ENCODE peak calls at places on chromosomes 4 and X, in six cellular contexts. V, E, C, I, U and H are unnamed samples.

GRCh38 chrX:107711521-107712041 is 64.0 kb downstream of the TSC22D3 start:
- DNase-seq in V (no peak), E (no peak), C (no peak), I (no peak), U (no peak), H (no peak)

GRCh38 chrX:54818221-54818620 is 10.7 kb downstream of the MAGED2 start:
- DNase-seq in V (no peak), E (no peak), C (no peak), I (no peak), U (no peak), H (no peak)

GRCh38 chr4:5912614-5913019 is 19.7 kb upstream of the CRMP1 start:
- DNase-seq in V (peak; percentile 14), E (no peak), C (no peak), I (no peak), U (no peak), H (no peak)

GRCh38 chr4:115365185-115365584 is 251.8 kb upstream of the NDST4 start:
- DNase-seq in V (no peak), E (no peak), C (no peak), I (no peak), U (no peak), H (no peak)

GRCh38 chr4:29326004-29326403 is 1394.2 kb upstream of the PCDH7 start:
- DNase-seq in V (no peak), E (no peak), C (no peak), I (no peak), U (no peak), H (no peak)

GRCh38 chr4:55884093-55884850 is 30.8 kb downstream of the EXOC1 start:
- DNase-seq in V (no peak), E (no peak), C (no peak), I (no peak), U (no peak), H (no peak)

GRCh38 chr4:168717852-168718251 is 221.0 kb downstream of the PALLD start:
- DNase-seq in V (no peak), E (no peak), C (no peak), I (no peak), U (no peak), H (no peak)

GRCh38 chrX:73863268-73863667 is 300.3 kb downstream of the CHIC1 start:
- DNase-seq in V (no peak), E (no peak), C (no peak), I (no peak), U (no peak), H (no peak)

GRCh38 chrX:129876734-129877395 is 29.1 kb upstream of the UTP14A start:
- DNase-seq in V (peak; percentile 29), E (peak; percentile 12), C (no peak), I (no peak), U (no peak), H (no peak)

GRCh38 chr4:68316193-68316969 is 33.5 kb downstream of the YTHDC1 start:
- DNase-seq in V (no peak), E (no peak), C (no peak), I (no peak), U (no peak), H (no peak)

GRCh38 chrX:3514996-3515395 is 168.5 kb upstream of the MXRA5 start:
- DNase-seq in V (no peak), E (no peak), C (no peak), I (no peak), U (no peak), H (no peak)

GRCh38 chr4:186449954-186450353 is 105.4 kb downstream of the MTNR1A start:
- DNase-seq in V (no peak), E (no peak), C (no peak), I (no peak), U (no peak), H (no peak)

GRCh38 chr4:57098945-57099344 is 11.2 kb downstream of the IGFBP7 start:
- DNase-seq in V (no peak), E (no peak), C (no peak), I (no peak), U (no peak), H (no peak)

GRCh38 chrX:33207056-33207455 is 4.3 kb downstream of the DMD start:
- DNase-seq in V (no peak), E (no peak), C (no peak), I (no peak), U (no peak), H (no peak)

GRCh38 chr4:83178029-83178428 is 63.5 kb upstream of the PLAC8 start:
- DNase-seq in V (no peak), E (no peak), C (no peak), I (no peak), U (peak; percentile 42), H (no peak)

GRCh38 chr4:124640037-124640730 is 72.3 kb downstream of the ANKRD50 start:
- DNase-seq in V (peak; percentile 77), E (peak; percentile 87), C (no peak), I (no peak), U (no peak), H (no peak)

GRCh38 chr4:15031993-15032660 is 29.8 kb downstream of the CPEB2 start:
- DNase-seq in V (no peak), E (no peak), C (no peak), I (no peak), U (no peak), H (no peak)

GRCh38 chrX:28847423-28847822 is 260.2 kb downstream of the IL1RAPL1 start:
- DNase-seq in V (peak; percentile 1), E (peak; percentile 67), C (no peak), I (no peak), U (no peak), H (no peak)

GRCh38 chrX:123648028-123648810 is 84.6 kb downstream of the THOC2 start:
- DNase-seq in V (peak; percentile 5), E (no peak), C (no peak), I (peak; percentile 26), U (no peak), H (no peak)

GRCh38 chrX:17361620-17362019 is 13.4 kb upstream of the NHS start:
- DNase-seq in V (no peak), E (no peak), C (no peak), I (no peak), U (no peak), H (no peak)
- TF ChIP-seq CTCF in V (peak; percentile 49), E (peak; percentile 57), C (no peak), I (peak; percentile 54), U (no peak), H (peak; percentile 9)

GRCh38 chrX:51697397-51697796 is 12.9 kb upstream of the CENPVL1 start:
- DNase-seq in V (no peak), E (no peak), C (no peak), I (no peak), U (no peak), H (no peak)
- TF ChIP-seq CTCF in V (no peak), E (no peak), C (no peak), I (no peak), U (no peak), H (no peak)

GRCh38 chr4:3248811-3249661 is at the start of gene MSANTD1:
- DNase-seq in V (peak; percentile 39), E (no peak), C (no peak), I (no peak), U (no peak), H (no peak)

GRCh38 chr4:3249681-3250437 is 900 bp downstream of the MSANTD1 start:
- DNase-seq in V (no peak), E (no peak), C (no peak), I (no peak), U (no peak), H (no peak)

GRCh38 chr4:3251691-3252479 is 2.9 kb downstream of the MSANTD1 start:
- DNase-seq in V (no peak), E (no peak), C (no peak), I (no peak), U (no peak), H (no peak)

GRCh38 chr4:3250956-3251690 is 2.2 kb downstream of the MSANTD1 start:
- DNase-seq in V (no peak), E (no peak), C (no peak), I (no peak), U (no peak), H (no peak)

DNA sequence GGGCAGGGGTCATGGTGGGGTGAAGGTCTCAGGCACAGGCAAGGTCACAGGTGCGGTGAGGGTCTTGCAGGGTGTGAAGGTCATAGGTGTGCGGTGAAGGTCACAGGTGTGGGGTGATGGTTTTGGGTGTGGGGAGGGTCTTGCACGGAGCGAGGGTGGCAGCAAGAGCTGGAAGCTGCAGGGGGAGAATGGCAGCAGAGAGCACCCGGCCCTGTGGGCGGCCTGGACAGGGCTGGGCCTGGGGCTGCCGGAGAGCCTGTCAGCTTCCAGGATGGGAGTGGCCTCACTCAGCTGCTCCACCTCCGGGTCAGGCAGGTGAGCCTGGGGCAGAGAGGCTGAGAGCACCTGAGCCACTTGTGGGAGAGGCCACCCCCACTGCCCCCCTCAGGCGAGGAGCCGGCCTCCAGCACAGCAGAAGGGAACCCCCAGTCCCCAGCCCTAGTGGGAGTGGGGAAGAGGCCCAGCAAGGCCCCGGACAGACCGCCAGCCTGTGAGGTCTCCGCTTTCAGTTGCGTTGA is 1.5 kb downstream of the MSANTD1 start:
- DNase-seq in V (no peak), E (no peak), C (no peak), I (peak; percentile 43), U (no peak), H (no peak)
- TF ChIP-seq CTCF in V (no peak), E (no peak), C (no peak), I (no peak), U (no peak), H (no peak)

GRCh38 chr4:99943904-99944437 is 2.4 kb downstream of the DNAJB14 start:
- DNase-seq in V (no peak), E (no peak), C (no peak), I (no peak), U (no peak), H (no peak)

GRCh38 chr4:99946346-99947189 is at the start of gene DNAJB14:
- DNase-seq in V (no peak), E (peak; percentile 55), C (peak; percentile 8), I (peak; percentile 48), U (peak; percentile 90), H (peak; percentile 30)

GRCh38 chr4:99947608-99948007 is 1.2 kb upstream of the DNAJB14 start:
- DNase-seq in V (no peak), E (no peak), C (no peak), I (no peak), U (no peak), H (no peak)

GRCh38 chr4:99947190-99947578 is 766 bp upstream of the DNAJB14 start:
- DNase-seq in V (no peak), E (no peak), C (no peak), I (no peak), U (no peak), H (no peak)

GRCh38 chr4:99945718-99946345 is 586 bp downstream of the DNAJB14 start:
- DNase-seq in V (no peak), E (no peak), C (no peak), I (peak; percentile 31), U (no peak), H (no peak)
- TF ChIP-seq CTCF in V (no peak), E (no peak), C (no peak), I (no peak), U (no peak), H (no peak)

GRCh38 chr4:158895797-158896442 is 127.1 kb downstream of the FNIP2 start:
- DNase-seq in V (no peak), E (no peak), C (no peak), I (no peak), U (no peak), H (no peak)
- TF ChIP-seq CTCF in V (no peak), E (peak; percentile 22), C (no peak), I (no peak), U (no peak), H (no peak)

GRCh38 chr4:126051709-126052424 is 737.1 kb downstream of the FAT4 start:
- DNase-seq in V (peak; percentile 75), E (no peak), C (no peak), I (no peak), U (no peak), H (no peak)
- TF ChIP-seq CTCF in V (peak; percentile 21), E (no peak), C (no peak), I (no peak), U (no peak), H (peak; percentile 5)